ENCODE peak calls at places on chromosomes 16 and 17, in six cellular contexts. One of them, this sample, is unnamed.

GRCh38 chr17:72691601-72692000 is 400.9 kb downstream of the SLC39A11 start:
- DNase-seq in prostate gland: no peak
- DNase-seq in K562: no peak
- DNase-seq in esophagus squamous epithelium: no peak
- DNase-seq in A549: peak; percentile 57
- DNase-seq in suprapubic skin: no peak
- DNase-seq in this sample: no peak

GRCh38 chr17:34499576-34499975 is 79.8 kb upstream of the TMEM132E start:
- DNase-seq in K562: peak; percentile 14
- DNase-seq in A549: peak; percentile 29
- DNase-seq in suprapubic skin: peak; percentile 2
- DNase-seq in esophagus squamous epithelium: no peak
- DNase-seq in prostate gland: no peak
- DNase-seq in this sample: no peak

GRCh38 chr16:20952144-20952797 is 51.7 kb downstream of the LYRM1 start:
- DNase-seq in esophagus squamous epithelium: no peak
- DNase-seq in K562: no peak
- DNase-seq in prostate gland: no peak
- DNase-seq in suprapubic skin: no peak
- DNase-seq in A549: no peak
- DNase-seq in this sample: no peak

GRCh38 chr17:13727441-13728171 is 125.9 kb upstream of the HS3ST3A1 start:
- DNase-seq in esophagus squamous epithelium: no peak
- DNase-seq in suprapubic skin: no peak
- DNase-seq in K562: no peak
- DNase-seq in prostate gland: no peak
- DNase-seq in A549: no peak
- DNase-seq in this sample: no peak

GRCh38 chr16:67164599-67165061 is at the start of gene HSF4:
- DNase-seq in prostate gland: peak; percentile 34
- DNase-seq in A549: no peak
- DNase-seq in K562: peak; percentile 87
- DNase-seq in suprapubic skin: no peak
- DNase-seq in esophagus squamous epithelium: no peak
- DNase-seq in this sample: peak; percentile 91

GRCh38 chr17:3738562-3739295 is 15.0 kb downstream of the HASPIN start:
- DNase-seq in A549: no peak
- DNase-seq in prostate gland: peak; percentile 58
- DNase-seq in K562: no peak
- DNase-seq in suprapubic skin: no peak
- DNase-seq in esophagus squamous epithelium: no peak
- DNase-seq in this sample: peak; percentile 51

GRCh38 chr16:87697792-87698191 is 68.0 kb downstream of the KLHDC4 start:
- DNase-seq in esophagus squamous epithelium: no peak
- DNase-seq in K562: no peak
- DNase-seq in A549: no peak
- DNase-seq in suprapubic skin: no peak
- DNase-seq in prostate gland: no peak
- DNase-seq in this sample: no peak

GRCh38 chr17:53142890-53143289 is 679.8 kb upstream of the KIF2B start:
- DNase-seq in K562: no peak
- DNase-seq in esophagus squamous epithelium: no peak
- DNase-seq in prostate gland: no peak
- DNase-seq in A549: peak; percentile 41
- DNase-seq in suprapubic skin: no peak
- DNase-seq in this sample: no peak

GRCh38 chr17:72422505-72423285 is 301.9 kb downstream of the SOX9 start:
- DNase-seq in suprapubic skin: peak; percentile 66
- DNase-seq in prostate gland: no peak
- DNase-seq in K562: no peak
- DNase-seq in esophagus squamous epithelium: no peak
- DNase-seq in A549: peak; percentile 97
- DNase-seq in this sample: peak; percentile 70

GRCh38 chr17:5241861-5242671 is 7.4 kb upstream of the SCIMP start:
- DNase-seq in A549: no peak
- DNase-seq in esophagus squamous epithelium: no peak
- DNase-seq in suprapubic skin: no peak
- DNase-seq in prostate gland: no peak
- DNase-seq in K562: no peak
- DNase-seq in this sample: no peak

GRCh38 chr16:86931410-86931941 is 353.1 kb downstream of the FOXL1 start:
- DNase-seq in K562: peak; percentile 26
- DNase-seq in suprapubic skin: no peak
- DNase-seq in prostate gland: no peak
- DNase-seq in A549: no peak
- DNase-seq in esophagus squamous epithelium: no peak
- DNase-seq in this sample: no peak

GRCh38 chr17:66582373-66583111 is 252.4 kb upstream of the CACNG5 start:
- DNase-seq in esophagus squamous epithelium: no peak
- DNase-seq in prostate gland: no peak
- DNase-seq in K562: no peak
- DNase-seq in suprapubic skin: no peak
- DNase-seq in A549: no peak
- DNase-seq in this sample: no peak

GRCh38 chr17:72392056-72393010 is 271.5 kb downstream of the SOX9 start:
- DNase-seq in A549: peak; percentile 78
- DNase-seq in suprapubic skin: peak; percentile 32
- DNase-seq in esophagus squamous epithelium: no peak
- DNase-seq in K562: no peak
- DNase-seq in prostate gland: no peak
- DNase-seq in this sample: no peak

GRCh38 chr17:38711792-38712571 is 6.9 kb downstream of the MLLT6 start:
- DNase-seq in K562: no peak
- DNase-seq in suprapubic skin: no peak
- DNase-seq in prostate gland: no peak
- DNase-seq in A549: no peak
- DNase-seq in esophagus squamous epithelium: no peak
- DNase-seq in this sample: no peak

GRCh38 chr17:2649191-2649590 is 55.7 kb downstream of the PAFAH1B1 start:
- DNase-seq in K562: no peak
- DNase-seq in A549: no peak
- DNase-seq in suprapubic skin: no peak
- DNase-seq in prostate gland: no peak
- DNase-seq in esophagus squamous epithelium: no peak
- DNase-seq in this sample: no peak

GRCh38 chr16:69589434-69590269 is 23.9 kb downstream of the NFAT5 start:
- DNase-seq in A549: no peak
- DNase-seq in suprapubic skin: no peak
- DNase-seq in esophagus squamous epithelium: no peak
- DNase-seq in prostate gland: no peak
- DNase-seq in K562: peak; percentile 35
- DNase-seq in this sample: no peak

GRCh38 chr16:48321307-48322036 is 63.7 kb downstream of the SIAH1 start:
- DNase-seq in A549: no peak
- DNase-seq in suprapubic skin: no peak
- DNase-seq in K562: no peak
- DNase-seq in prostate gland: no peak
- DNase-seq in esophagus squamous epithelium: no peak
- DNase-seq in this sample: no peak

GRCh38 chr16:66370786-66371684 is 4.5 kb downstream of the CDH5 start:
- DNase-seq in A549: no peak
- DNase-seq in esophagus squamous epithelium: no peak
- DNase-seq in K562: no peak
- DNase-seq in prostate gland: no peak
- DNase-seq in suprapubic skin: no peak
- DNase-seq in this sample: no peak

GRCh38 chr17:49216953-49217650 is 6.6 kb downstream of the ABI3 start:
- DNase-seq in A549: no peak
- DNase-seq in esophagus squamous epithelium: no peak
- DNase-seq in K562: no peak
- DNase-seq in prostate gland: no peak
- DNase-seq in suprapubic skin: no peak
- DNase-seq in this sample: peak; percentile 55

GRCh38 chr17:42525221-42525620 is 10.8 kb upstream of the NAGLU start:
- DNase-seq in A549: no peak
- DNase-seq in K562: no peak
- DNase-seq in suprapubic skin: no peak
- DNase-seq in esophagus squamous epithelium: no peak
- DNase-seq in prostate gland: no peak
- DNase-seq in this sample: no peak

GRCh38 chr16:49854227-49855203 is 1.4 kb downstream of the ZNF423 start:
- DNase-seq in esophagus squamous epithelium: no peak
- DNase-seq in K562: no peak
- DNase-seq in suprapubic skin: no peak
- DNase-seq in A549: no peak
- DNase-seq in prostate gland: no peak
- DNase-seq in this sample: peak; percentile 90

GRCh38 chr16:22284637-22285515 is 12.3 kb upstream of the POLR3E start:
- DNase-seq in A549: no peak
- DNase-seq in esophagus squamous epithelium: no peak
- DNase-seq in prostate gland: no peak
- DNase-seq in suprapubic skin: no peak
- DNase-seq in K562: no peak
- DNase-seq in this sample: no peak

GRCh38 chr17:73474370-73474988 is 162.7 kb upstream of the CDC42EP4 start:
- DNase-seq in prostate gland: peak; percentile 9
- DNase-seq in A549: peak; percentile 60
- DNase-seq in esophagus squamous epithelium: no peak
- DNase-seq in K562: peak; percentile 85
- DNase-seq in suprapubic skin: no peak
- DNase-seq in this sample: peak; percentile 51

GRCh38 chr16:85220125-85220839 is 108.0 kb upstream of the CIBAR2 start:
- DNase-seq in A549: no peak
- DNase-seq in prostate gland: peak; percentile 88
- DNase-seq in suprapubic skin: no peak
- DNase-seq in esophagus squamous epithelium: no peak
- DNase-seq in K562: no peak
- DNase-seq in this sample: no peak

GRCh38 chr16:89018605-89019158 is 41.7 kb upstream of the CBFA2T3 start:
- DNase-seq in suprapubic skin: no peak
- DNase-seq in esophagus squamous epithelium: no peak
- DNase-seq in prostate gland: no peak
- DNase-seq in A549: no peak
- DNase-seq in K562: no peak
- DNase-seq in this sample: no peak

GRCh38 chr17:60528828-60529227 is 2.8 kb upstream of the APPBP2 start:
- DNase-seq in suprapubic skin: no peak
- DNase-seq in esophagus squamous epithelium: no peak
- DNase-seq in A549: no peak
- DNase-seq in K562: no peak
- DNase-seq in prostate gland: no peak
- DNase-seq in this sample: no peak

GRCh38 chr17:8577868-8578267 is 52.7 kb downstream of the MYH10 start:
- DNase-seq in A549: no peak
- DNase-seq in prostate gland: no peak
- DNase-seq in K562: no peak
- DNase-seq in suprapubic skin: no peak
- DNase-seq in esophagus squamous epithelium: no peak
- DNase-seq in this sample: no peak

GRCh38 chr17:8572767-8573166 is 57.8 kb downstream of the MYH10 start:
- DNase-seq in suprapubic skin: no peak
- DNase-seq in esophagus squamous epithelium: no peak
- DNase-seq in prostate gland: no peak
- DNase-seq in K562: no peak
- DNase-seq in A549: no peak
- DNase-seq in this sample: no peak

GRCh38 chr17:8576895-8577294 is 53.6 kb downstream of the MYH10 start:
- DNase-seq in A549: no peak
- DNase-seq in esophagus squamous epithelium: no peak
- DNase-seq in prostate gland: no peak
- DNase-seq in K562: no peak
- DNase-seq in suprapubic skin: no peak
- DNase-seq in this sample: no peak

GRCh38 chr17:8574687-8575086 is 55.8 kb downstream of the MYH10 start:
- DNase-seq in esophagus squamous epithelium: no peak
- DNase-seq in suprapubic skin: no peak
- DNase-seq in A549: peak; percentile 36
- DNase-seq in K562: no peak
- DNase-seq in prostate gland: no peak
- DNase-seq in this sample: no peak
- TF ChIP-seq CTCF in esophagus squamous epithelium: no peak
- TF ChIP-seq CTCF in suprapubic skin: no peak
- TF ChIP-seq CTCF in A549: no peak
- TF ChIP-seq CTCF in K562: peak; percentile 25
- TF ChIP-seq CTCF in prostate gland: peak; percentile 21
- TF ChIP-seq CTCF in this sample: no peak

GRCh38 chr16:3637371-3637923 is 17.0 kb upstream of the DNASE1 start:
- DNase-seq in K562: no peak
- DNase-seq in A549: no peak
- DNase-seq in prostate gland: no peak
- DNase-seq in esophagus squamous epithelium: no peak
- DNase-seq in suprapubic skin: no peak
- DNase-seq in this sample: no peak
- TF ChIP-seq POLR2A in K562: no peak
- TF ChIP-seq POLR2A in A549: no peak
- TF ChIP-seq POLR2A in prostate gland: no peak
- TF ChIP-seq POLR2A in esophagus squamous epithelium: no peak
- TF ChIP-seq POLR2A in suprapubic skin: no peak
- TF ChIP-seq POLR2A in this sample: no peak

GRCh38 chr16:79274197-79274596 is 326.3 kb downstream of the MAF start:
- DNase-seq in suprapubic skin: no peak
- DNase-seq in K562: no peak
- DNase-seq in A549: no peak
- DNase-seq in esophagus squamous epithelium: no peak
- DNase-seq in prostate gland: no peak
- DNase-seq in this sample: no peak

GRCh38 chr16:79269211-79269863 is 331.2 kb downstream of the MAF start:
- DNase-seq in esophagus squamous epithelium: no peak
- DNase-seq in K562: no peak
- DNase-seq in suprapubic skin: no peak
- DNase-seq in A549: no peak
- DNase-seq in prostate gland: no peak
- DNase-seq in this sample: peak; percentile 34

GRCh38 chr16:79271583-79271982 is 329.0 kb downstream of the MAF start:
- DNase-seq in prostate gland: no peak
- DNase-seq in K562: no peak
- DNase-seq in A549: no peak
- DNase-seq in suprapubic skin: no peak
- DNase-seq in esophagus squamous epithelium: no peak
- DNase-seq in this sample: no peak

GRCh38 chr16:79270011-79270410 is 330.5 kb downstream of the MAF start:
- DNase-seq in K562: no peak
- DNase-seq in A549: no peak
- DNase-seq in prostate gland: no peak
- DNase-seq in suprapubic skin: no peak
- DNase-seq in esophagus squamous epithelium: no peak
- DNase-seq in this sample: peak; percentile 31

DNA sequence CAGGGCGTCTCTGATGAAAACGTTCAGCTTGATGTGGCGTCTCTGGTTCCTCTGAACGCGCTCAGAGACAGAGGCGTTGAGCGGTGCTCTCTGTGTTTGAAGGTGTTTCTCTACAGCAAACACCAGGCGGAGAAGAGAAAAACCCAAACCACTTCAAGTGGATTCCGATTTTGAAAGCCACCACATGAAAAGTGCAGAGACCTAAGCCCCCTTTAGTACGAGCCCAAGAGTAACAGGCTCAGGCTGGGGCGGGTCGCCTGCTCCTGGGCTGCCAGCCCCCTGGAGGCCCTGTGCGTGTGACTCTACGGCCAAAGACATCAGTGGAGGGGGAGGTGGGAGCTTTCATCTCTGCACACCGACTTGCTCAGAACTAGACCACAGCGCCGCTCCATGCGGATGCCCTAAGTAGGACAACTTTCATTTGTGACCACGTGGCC is 328.4 kb downstream of the MAF start:
- DNase-seq in A549: no peak
- DNase-seq in prostate gland: no peak
- DNase-seq in K562: no peak
- DNase-seq in suprapubic skin: no peak
- DNase-seq in esophagus squamous epithelium: no peak
- DNase-seq in this sample: no peak
- H3K4me3 ChIP-seq in A549: no peak overlapping the region
- H3K4me3 ChIP-seq in prostate gland: no peak overlapping the region
- H3K4me3 ChIP-seq in K562: no peak overlapping the region
- H3K4me3 ChIP-seq in suprapubic skin: no peak overlapping the region
- H3K4me3 ChIP-seq in esophagus squamous epithelium: no peak overlapping the region
- H3K4me3 ChIP-seq in this sample: no peak overlapping the region

GRCh38 chr16:57244767-57245471 is at the start of gene ARL2BP:
- DNase-seq in A549: peak; percentile 99
- DNase-seq in prostate gland: peak; percentile 98
- DNase-seq in esophagus squamous epithelium: peak; percentile 85
- DNase-seq in K562: peak; percentile 100
- DNase-seq in suprapubic skin: peak; percentile 99
- DNase-seq in this sample: peak; percentile 97
- TF ChIP-seq CTCF in A549: peak; percentile 29
- TF ChIP-seq CTCF in prostate gland: peak; percentile 3
- TF ChIP-seq CTCF in esophagus squamous epithelium: no peak
- TF ChIP-seq CTCF in K562: peak; percentile 26
- TF ChIP-seq CTCF in suprapubic skin: no peak
- TF ChIP-seq CTCF in this sample: no peak